ENCODE peak calls at places on chromosomes 2 and 18, in six cellular contexts. S, W, U, O, A and T are unnamed samples.

GRCh38 chr2:191696001-191696400 is 18.1 kb downstream of the NABP1 start:
- DNase-seq in U (no peak), O (no peak), W (no peak), S (no peak), A (no peak), T (no peak)

GRCh38 chr2:239824866-239825704 is 200.1 kb downstream of the NDUFA10 start:
- DNase-seq in U (peak; percentile 70), W (no peak), A (no peak), O (no peak), S (peak; percentile 2), T (no peak)

GRCh38 chr2:86747708-86748627 is 27.9 kb downstream of the RMND5A start:
- DNase-seq in O (peak; percentile 12), A (no peak), U (no peak), S (no peak), W (no peak), T (peak; percentile 31)

GRCh38 chr18:45733535-45733934 is 9.6 kb downstream of the SLC14A1 start:
- DNase-seq in O (no peak), A (no peak), U (peak; percentile 67), S (no peak), W (no peak), T (no peak)

GRCh38 chr2:144115892-144116291 is 404.0 kb downstream of the ZEB2 start:
- DNase-seq in U (no peak), A (no peak), W (no peak), S (no peak), O (no peak), T (no peak)

GRCh38 chr2:15142069-15142689 is 419.0 kb downstream of the NBAS start:
- DNase-seq in S (no peak), W (peak; percentile 84), O (peak; percentile 18), U (no peak), A (no peak), T (no peak)

GRCh38 chr2:39898934-39899333 is 119.9 kb upstream of the THUMPD2 start:
- DNase-seq in S (no peak), O (no peak), U (no peak), A (no peak), W (no peak), T (no peak)

GRCh38 chr18:79797518-79798345 is at the start of gene KCNG2:
- DNase-seq in U (peak; percentile 78), S (peak; percentile 77), W (no peak), O (no peak), A (no peak), T (no peak)

GRCh38 chr2:219570194-219570923 is 980 bp downstream of the OBSL1 start:
- DNase-seq in S (peak; percentile 83), U (no peak), W (no peak), A (peak; percentile 21), O (no peak), T (no peak)

GRCh38 chr2:2466534-2466933 is 135.5 kb upstream of the MYT1L start:
- DNase-seq in U (no peak), S (no peak), A (no peak), O (no peak), W (no peak), T (no peak)

GRCh38 chr2:37506407-37507068 is 162.1 kb downstream of the QPCT start:
- DNase-seq in A (no peak), U (no peak), O (no peak), W (no peak), S (peak; percentile 47), T (no peak)

GRCh38 chr2:45332094-45332493 is 279.0 kb downstream of the SRBD1 start:
- DNase-seq in O (no peak), A (no peak), S (no peak), W (no peak), U (no peak), T (no peak)

GRCh38 chr2:234024304-234024703 is 26.2 kb upstream of the SPP2 start:
- DNase-seq in W (no peak), U (no peak), O (no peak), S (no peak), A (no peak), T (no peak)

GRCh38 chr18:52348209-52348608 is 8.2 kb downstream of the DCC start:
- DNase-seq in U (peak; percentile 64), A (peak; percentile 11), W (no peak), S (no peak), O (peak; percentile 28), T (no peak)

GRCh38 chr2:27171351-27171848 is 22.6 kb downstream of the TCF23 start:
- DNase-seq in U (no peak), S (no peak), W (no peak), O (peak; percentile 93), A (no peak), T (no peak)

GRCh38 chr2:175931751-175932295 is 70.2 kb downstream of the LNPK start:
- DNase-seq in O (no peak), A (no peak), S (no peak), W (no peak), U (no peak), T (no peak)

GRCh38 chr18:48589797-48590519 is 51.1 kb downstream of the CTIF start:
- DNase-seq in S (peak; percentile 74), O (no peak), W (no peak), U (no peak), A (no peak), T (no peak)

GRCh38 chr18:80037869-80038630 is 3.8 kb downstream of the RBFA start:
- DNase-seq in S (no peak), O (no peak), U (no peak), A (no peak), W (no peak), T (no peak)

GRCh38 chr2:203083328-203083727 is 68.7 kb downstream of the NBEAL1 start:
- DNase-seq in W (no peak), S (no peak), U (no peak), A (no peak), O (no peak), T (no peak)

GRCh38 chr2:24977631-24978030 is 5.9 kb upstream of the DNAJC27 start:
- DNase-seq in S (no peak), O (peak; percentile 45), U (no peak), A (no peak), W (no peak), T (no peak)

GRCh38 chr2:239465017-239466001 is 64.5 kb upstream of the HDAC4 start:
- DNase-seq in S (no peak), O (no peak), W (no peak), U (no peak), A (no peak), T (no peak)

GRCh38 chr2:62215306-62216064 is 19.6 kb downstream of the B3GNT2 start:
- DNase-seq in O (no peak), S (peak; percentile 70), U (no peak), A (peak; percentile 68), W (no peak), T (no peak)

GRCh38 chr2:238290079-238290478 is 1.7 kb upstream of the PER2 start:
- DNase-seq in S (no peak), A (peak; percentile 29), O (peak; percentile 83), W (no peak), U (no peak), T (peak; percentile 71)

GRCh38 chr2:88690591-88691338 is 708 bp upstream of the RPIA start:
- DNase-seq in W (no peak), O (peak; percentile 57), S (peak; percentile 32), U (no peak), A (peak; percentile 49), T (peak; percentile 19)

GRCh38 chr2:20523798-20524197 is 76.9 kb downstream of the RHOB start:
- DNase-seq in O (no peak), S (no peak), W (no peak), A (no peak), U (no peak), T (no peak)

GRCh38 chr2:20524412-20525040 is 77.7 kb downstream of the RHOB start:
- DNase-seq in A (peak; percentile 67), S (no peak), O (no peak), W (no peak), U (no peak), T (no peak)

GRCh38 chr2:20526666-20527065 is 79.8 kb downstream of the RHOB start:
- DNase-seq in O (no peak), S (peak; percentile 88), A (no peak), W (no peak), U (no peak), T (no peak)

GRCh38 chr2:20525041-20526035 is 78.5 kb downstream of the RHOB start:
- DNase-seq in A (peak; percentile 30), W (peak; percentile 76), S (no peak), U (peak; percentile 41), O (peak; percentile 96), T (no peak)

GRCh38 chr2:20526146-20526545 is 79.3 kb downstream of the RHOB start:
- DNase-seq in S (no peak), W (no peak), U (no peak), O (no peak), A (no peak), T (no peak)
- H3K4me2 ChIP-seq in S (no peak overlapping the region), W (no peak overlapping the region), U (no peak overlapping the region), O (peak overlapping the region; percentile 80), A (no peak overlapping the region), T (no peak overlapping the region)

DNA sequence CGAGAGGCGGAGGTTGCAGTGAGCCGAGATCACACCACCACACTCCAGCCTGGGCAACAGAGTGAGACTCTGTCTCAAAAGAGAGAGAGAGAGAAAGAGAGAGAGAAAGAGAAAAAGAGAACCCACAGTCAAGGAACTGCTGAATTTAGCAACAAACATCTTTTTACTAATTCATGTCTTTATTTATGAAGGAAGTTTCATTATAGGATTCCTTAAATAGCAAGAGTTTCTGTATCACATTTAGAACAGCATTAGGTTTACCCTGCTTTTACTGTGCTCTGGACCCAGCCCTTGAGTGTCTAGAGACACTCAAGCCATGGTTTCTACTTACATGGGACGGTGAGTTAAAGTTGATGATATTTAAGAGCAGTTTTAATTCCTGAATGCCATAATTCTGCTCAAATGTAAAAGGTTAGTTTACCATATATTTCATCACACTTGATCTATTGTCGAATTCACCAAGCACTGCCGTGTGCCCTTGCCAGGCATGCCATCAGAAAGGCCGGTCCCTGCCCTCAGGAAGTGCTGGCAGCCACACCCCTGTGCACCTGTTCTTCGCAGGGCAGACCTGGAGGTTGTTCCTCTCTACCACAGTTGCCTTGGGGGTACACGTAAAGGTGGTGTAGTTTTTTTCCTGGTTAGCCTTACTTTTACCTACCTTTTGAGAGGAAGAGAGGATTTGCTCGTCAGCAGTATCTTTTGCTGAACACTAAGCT is 153.3 kb downstream of the LDLRAD4 start:
- DNase-seq in O (no peak), U (no peak), A (no peak), W (no peak), S (no peak), T (no peak)
- H2AFZ ChIP-seq in O (no peak overlapping the region), U (no peak overlapping the region), A (no peak overlapping the region), W (no peak overlapping the region), S (no peak overlapping the region), T (no peak overlapping the region)

GRCh38 chr2:232239956-232240681 is 138.4 kb upstream of the ALPP start:
- DNase-seq in O (no peak), W (no peak), U (no peak), S (no peak), A (no peak), T (no peak)
- TF ChIP-seq JUND in O (no peak), W (no peak), U (no peak), S (no peak), A (no peak), T (peak; percentile 69)

GRCh38 chr2:38599706-38600105 is 3.0 kb downstream of the HNRNPLL start:
- DNase-seq in S (no peak), A (no peak), O (peak; percentile 97), U (no peak), W (no peak), T (no peak)

GRCh38 chr2:38598991-38599295 is 3.8 kb downstream of the HNRNPLL start:
- DNase-seq in A (no peak), S (no peak), O (peak; percentile 39), U (no peak), W (no peak), T (no peak)

GRCh38 chr2:38598200-38598990 is 4.3 kb downstream of the HNRNPLL start:
- DNase-seq in U (no peak), W (no peak), S (no peak), A (no peak), O (no peak), T (no peak)

GRCh38 chr2:38596229-38596628 is 6.5 kb downstream of the HNRNPLL start:
- DNase-seq in W (no peak), O (no peak), S (no peak), U (no peak), A (no peak), T (no peak)

GRCh38 chr2:38597115-38597514 is 5.6 kb downstream of the HNRNPLL start:
- DNase-seq in O (no peak), S (no peak), W (no peak), A (no peak), U (no peak), T (no peak)
- H3K4me2 ChIP-seq in O (peak overlapping the region; percentile 2), S (no peak overlapping the region), W (no peak overlapping the region), A (peak overlapping the region; percentile 34), U (no peak overlapping the region), T (no peak overlapping the region)